ENCODE peak calls at places on chromosomes 12 and 14, in seven cellular contexts. One of them, this sample, is unnamed.

GRCh38 chr12:57604454-57605307 is at the start of gene DTX3:
- DNase-seq in mesenteric fat pad: peak
- DNase-seq in Kasumi-1: no peak
- DNase-seq in activated CD4-positive, alpha-beta T cell treated with anti-CD3 and anti-CD28 coated beads, Interleukin-2, amount 50 U/mL, for 1 hour: no peak
- DNase-seq in lower lobe of right lung: no peak
- DNase-seq in activated CD4-positive, CD25-positive, alpha-beta regulatory T cell: no peak
- DNase-seq in head of caudate nucleus: peak
- DNase-seq in this sample: peak

GRCh38 chr12:27285395-27285794 is 41.3 kb downstream of the STK38L start:
- DNase-seq in mesenteric fat pad: no peak
- DNase-seq in Kasumi-1: no peak
- DNase-seq in activated CD4-positive, alpha-beta T cell treated with anti-CD3 and anti-CD28 coated beads, Interleukin-2, amount 50 U/mL, for 1 hour: no peak
- DNase-seq in lower lobe of right lung: no peak
- DNase-seq in activated CD4-positive, CD25-positive, alpha-beta regulatory T cell: no peak
- DNase-seq in head of caudate nucleus: no peak
- DNase-seq in this sample: no peak

GRCh38 chr14:64714432-64715025 is 10.3 kb downstream of the PLEKHG3 start:
- DNase-seq in mesenteric fat pad: peak
- DNase-seq in Kasumi-1: no peak
- DNase-seq in activated CD4-positive, alpha-beta T cell treated with anti-CD3 and anti-CD28 coated beads, Interleukin-2, amount 50 U/mL, for 1 hour: no peak
- DNase-seq in lower lobe of right lung: no peak
- DNase-seq in activated CD4-positive, CD25-positive, alpha-beta regulatory T cell: no peak
- DNase-seq in head of caudate nucleus: no peak
- DNase-seq in this sample: no peak

GRCh38 chr14:94681300-94682060 is 69.3 kb downstream of the SERPINA3 start:
- DNase-seq in mesenteric fat pad: peak
- DNase-seq in Kasumi-1: peak
- DNase-seq in activated CD4-positive, alpha-beta T cell treated with anti-CD3 and anti-CD28 coated beads, Interleukin-2, amount 50 U/mL, for 1 hour: no peak
- DNase-seq in lower lobe of right lung: no peak
- DNase-seq in activated CD4-positive, CD25-positive, alpha-beta regulatory T cell: no peak
- DNase-seq in head of caudate nucleus: peak
- DNase-seq in this sample: no peak

GRCh38 chr12:47549258-47549657 is 156.6 kb downstream of the RPAP3 start:
- DNase-seq in mesenteric fat pad: no peak
- DNase-seq in Kasumi-1: no peak
- DNase-seq in activated CD4-positive, alpha-beta T cell treated with anti-CD3 and anti-CD28 coated beads, Interleukin-2, amount 50 U/mL, for 1 hour: no peak
- DNase-seq in lower lobe of right lung: no peak
- DNase-seq in activated CD4-positive, CD25-positive, alpha-beta regulatory T cell: no peak
- DNase-seq in head of caudate nucleus: no peak
- DNase-seq in this sample: no peak

GRCh38 chr14:55129086-55129427 is at the start of gene LGALS3:
- DNase-seq in mesenteric fat pad: peak
- DNase-seq in Kasumi-1: no peak
- DNase-seq in activated CD4-positive, alpha-beta T cell treated with anti-CD3 and anti-CD28 coated beads, Interleukin-2, amount 50 U/mL, for 1 hour: peak
- DNase-seq in lower lobe of right lung: peak
- DNase-seq in activated CD4-positive, CD25-positive, alpha-beta regulatory T cell: no peak
- DNase-seq in head of caudate nucleus: no peak
- DNase-seq in this sample: peak

GRCh38 chr12:6824085-6824800 is 2.6 kb downstream of the GPR162 start:
- DNase-seq in mesenteric fat pad: no peak
- DNase-seq in Kasumi-1: no peak
- DNase-seq in activated CD4-positive, alpha-beta T cell treated with anti-CD3 and anti-CD28 coated beads, Interleukin-2, amount 50 U/mL, for 1 hour: no peak
- DNase-seq in lower lobe of right lung: no peak
- DNase-seq in activated CD4-positive, CD25-positive, alpha-beta regulatory T cell: no peak
- DNase-seq in head of caudate nucleus: peak
- DNase-seq in this sample: no peak

GRCh38 chr14:101776315-101776714 is 14.8 kb downstream of the PPP2R5C start:
- DNase-seq in mesenteric fat pad: peak
- DNase-seq in Kasumi-1: no peak
- DNase-seq in activated CD4-positive, alpha-beta T cell treated with anti-CD3 and anti-CD28 coated beads, Interleukin-2, amount 50 U/mL, for 1 hour: no peak
- DNase-seq in lower lobe of right lung: no peak
- DNase-seq in activated CD4-positive, CD25-positive, alpha-beta regulatory T cell: no peak
- DNase-seq in head of caudate nucleus: no peak
- DNase-seq in this sample: no peak

GRCh38 chr12:65868133-65868705 is 43.9 kb downstream of the HMGA2 start:
- DNase-seq in mesenteric fat pad: no peak
- DNase-seq in Kasumi-1: peak
- DNase-seq in activated CD4-positive, alpha-beta T cell treated with anti-CD3 and anti-CD28 coated beads, Interleukin-2, amount 50 U/mL, for 1 hour: no peak
- DNase-seq in lower lobe of right lung: no peak
- DNase-seq in activated CD4-positive, CD25-positive, alpha-beta regulatory T cell: no peak
- DNase-seq in head of caudate nucleus: no peak
- DNase-seq in this sample: no peak

GRCh38 chr14:79040742-79041249 is 870.6 kb downstream of the NRXN3 start:
- DNase-seq in mesenteric fat pad: no peak
- DNase-seq in Kasumi-1: no peak
- DNase-seq in activated CD4-positive, alpha-beta T cell treated with anti-CD3 and anti-CD28 coated beads, Interleukin-2, amount 50 U/mL, for 1 hour: no peak
- DNase-seq in lower lobe of right lung: no peak
- DNase-seq in activated CD4-positive, CD25-positive, alpha-beta regulatory T cell: no peak
- DNase-seq in head of caudate nucleus: no peak
- DNase-seq in this sample: no peak

GRCh38 chr14:58738876-58739275 is 101.1 kb downstream of the DACT1 start:
- DNase-seq in mesenteric fat pad: no peak
- DNase-seq in Kasumi-1: no peak
- DNase-seq in activated CD4-positive, alpha-beta T cell treated with anti-CD3 and anti-CD28 coated beads, Interleukin-2, amount 50 U/mL, for 1 hour: no peak
- DNase-seq in lower lobe of right lung: no peak
- DNase-seq in activated CD4-positive, CD25-positive, alpha-beta regulatory T cell: no peak
- DNase-seq in head of caudate nucleus: no peak
- DNase-seq in this sample: no peak

GRCh38 chr14:30559638-30560071 is 697 bp downstream of the G2E3 start:
- DNase-seq in mesenteric fat pad: no peak
- DNase-seq in Kasumi-1: peak
- DNase-seq in activated CD4-positive, alpha-beta T cell treated with anti-CD3 and anti-CD28 coated beads, Interleukin-2, amount 50 U/mL, for 1 hour: no peak
- DNase-seq in lower lobe of right lung: no peak
- DNase-seq in activated CD4-positive, CD25-positive, alpha-beta regulatory T cell: no peak
- DNase-seq in head of caudate nucleus: no peak
- DNase-seq in this sample: no peak

GRCh38 chr14:75864352-75864751 is 117.4 kb downstream of the TGFB3 start:
- DNase-seq in mesenteric fat pad: no peak
- DNase-seq in Kasumi-1: no peak
- DNase-seq in activated CD4-positive, alpha-beta T cell treated with anti-CD3 and anti-CD28 coated beads, Interleukin-2, amount 50 U/mL, for 1 hour: no peak
- DNase-seq in lower lobe of right lung: no peak
- DNase-seq in activated CD4-positive, CD25-positive, alpha-beta regulatory T cell: no peak
- DNase-seq in head of caudate nucleus: no peak
- DNase-seq in this sample: no peak

GRCh38 chr12:48184549-48184922 is 1.1 kb downstream of the CCDC184 start:
- DNase-seq in mesenteric fat pad: no peak
- DNase-seq in Kasumi-1: no peak
- DNase-seq in activated CD4-positive, alpha-beta T cell treated with anti-CD3 and anti-CD28 coated beads, Interleukin-2, amount 50 U/mL, for 1 hour: no peak
- DNase-seq in lower lobe of right lung: no peak
- DNase-seq in activated CD4-positive, CD25-positive, alpha-beta regulatory T cell: no peak
- DNase-seq in head of caudate nucleus: no peak
- DNase-seq in this sample: no peak

GRCh38 chr12:116317986-116318737 is 40.7 kb upstream of the MED13L start:
- DNase-seq in mesenteric fat pad: no peak
- DNase-seq in Kasumi-1: no peak
- DNase-seq in activated CD4-positive, alpha-beta T cell treated with anti-CD3 and anti-CD28 coated beads, Interleukin-2, amount 50 U/mL, for 1 hour: no peak
- DNase-seq in lower lobe of right lung: peak
- DNase-seq in activated CD4-positive, CD25-positive, alpha-beta regulatory T cell: no peak
- DNase-seq in head of caudate nucleus: no peak
- DNase-seq in this sample: no peak

GRCh38 chr12:646303-647038 is 16.8 kb downstream of the NINJ2 start:
- DNase-seq in mesenteric fat pad: no peak
- DNase-seq in Kasumi-1: no peak
- DNase-seq in activated CD4-positive, alpha-beta T cell treated with anti-CD3 and anti-CD28 coated beads, Interleukin-2, amount 50 U/mL, for 1 hour: no peak
- DNase-seq in lower lobe of right lung: no peak
- DNase-seq in activated CD4-positive, CD25-positive, alpha-beta regulatory T cell: no peak
- DNase-seq in head of caudate nucleus: no peak
- DNase-seq in this sample: no peak

GRCh38 chr14:28765907-28766504 is 581 bp upstream of the FOXG1 start:
- DNase-seq in mesenteric fat pad: no peak
- DNase-seq in Kasumi-1: no peak
- DNase-seq in activated CD4-positive, alpha-beta T cell treated with anti-CD3 and anti-CD28 coated beads, Interleukin-2, amount 50 U/mL, for 1 hour: no peak
- DNase-seq in lower lobe of right lung: peak
- DNase-seq in activated CD4-positive, CD25-positive, alpha-beta regulatory T cell: no peak
- DNase-seq in head of caudate nucleus: no peak
- DNase-seq in this sample: no peak

GRCh38 chr12:65238609-65239008 is 39.9 kb upstream of the MSRB3 start:
- DNase-seq in mesenteric fat pad: no peak
- DNase-seq in Kasumi-1: no peak
- DNase-seq in activated CD4-positive, alpha-beta T cell treated with anti-CD3 and anti-CD28 coated beads, Interleukin-2, amount 50 U/mL, for 1 hour: no peak
- DNase-seq in lower lobe of right lung: no peak
- DNase-seq in activated CD4-positive, CD25-positive, alpha-beta regulatory T cell: no peak
- DNase-seq in head of caudate nucleus: no peak
- DNase-seq in this sample: no peak